ENCODE peak calls at places on chromosomes 2 and 18, in four cellular contexts. W is cardiac fibroblast, L is endothelial cell, I is HepG2. H is an unnamed sample.

GRCh38 chr2:192060161-192060560 is 134.6 kb downstream of the TMEFF2 start:
- DNase-seq in W (no peak), L (no peak), I (no peak), H (no peak)

GRCh38 chr2:38409136-38409903 is 32.2 kb upstream of the ATL2 start:
- DNase-seq in W (no peak), L (no peak), I (no peak), H (no peak)

GRCh38 chr18:78725426-78725825 is 254.2 kb upstream of the SALL3 start:
- DNase-seq in W (no peak), L (no peak), I (no peak), H (no peak)

GRCh38 chr18:13797157-13797611 is 26.8 kb upstream of the MC5R start:
- DNase-seq in W (peak), L (no peak), I (peak), H (no peak)

GRCh38 chr2:173231042-173231441 is 123.6 kb upstream of the CDCA7 start:
- DNase-seq in W (no peak), L (no peak), I (peak), H (no peak)

GRCh38 chr2:9252002-9252357 is 45.4 kb downstream of the ASAP2 start:
- DNase-seq in W (no peak), L (no peak), I (no peak), H (no peak)

GRCh38 chr2:100211517-100211916 is 69.1 kb upstream of the AFF3 start:
- DNase-seq in W (no peak), L (no peak), I (no peak), H (no peak)

GRCh38 chr18:74951165-74951760 is 257.7 kb downstream of the PTGR3 start:
- DNase-seq in W (peak), L (no peak), I (peak), H (no peak)

GRCh38 chr2:188645982-188646381 is 328.2 kb upstream of the COL3A1 start:
- DNase-seq in W (peak), L (no peak), I (no peak), H (no peak)

GRCh38 chr2:84857566-84857965 is 23.3 kb downstream of the TRABD2A start:
- DNase-seq in W (no peak), L (no peak), I (no peak), H (no peak)

GRCh38 chr2:217629347-217629746 is 373.4 kb downstream of the TNS1 start:
- DNase-seq in W (no peak), L (no peak), I (no peak), H (no peak)

GRCh38 chr18:65527879-65528633 is 222.8 kb upstream of the CDH7 start:
- DNase-seq in W (no peak), L (no peak), I (no peak), H (no peak)

GRCh38 chr2:152730591-152731333 is 12.3 kb downstream of the ARL6IP6 start:
- DNase-seq in W (peak), L (no peak), I (no peak), H (no peak)

DNA sequence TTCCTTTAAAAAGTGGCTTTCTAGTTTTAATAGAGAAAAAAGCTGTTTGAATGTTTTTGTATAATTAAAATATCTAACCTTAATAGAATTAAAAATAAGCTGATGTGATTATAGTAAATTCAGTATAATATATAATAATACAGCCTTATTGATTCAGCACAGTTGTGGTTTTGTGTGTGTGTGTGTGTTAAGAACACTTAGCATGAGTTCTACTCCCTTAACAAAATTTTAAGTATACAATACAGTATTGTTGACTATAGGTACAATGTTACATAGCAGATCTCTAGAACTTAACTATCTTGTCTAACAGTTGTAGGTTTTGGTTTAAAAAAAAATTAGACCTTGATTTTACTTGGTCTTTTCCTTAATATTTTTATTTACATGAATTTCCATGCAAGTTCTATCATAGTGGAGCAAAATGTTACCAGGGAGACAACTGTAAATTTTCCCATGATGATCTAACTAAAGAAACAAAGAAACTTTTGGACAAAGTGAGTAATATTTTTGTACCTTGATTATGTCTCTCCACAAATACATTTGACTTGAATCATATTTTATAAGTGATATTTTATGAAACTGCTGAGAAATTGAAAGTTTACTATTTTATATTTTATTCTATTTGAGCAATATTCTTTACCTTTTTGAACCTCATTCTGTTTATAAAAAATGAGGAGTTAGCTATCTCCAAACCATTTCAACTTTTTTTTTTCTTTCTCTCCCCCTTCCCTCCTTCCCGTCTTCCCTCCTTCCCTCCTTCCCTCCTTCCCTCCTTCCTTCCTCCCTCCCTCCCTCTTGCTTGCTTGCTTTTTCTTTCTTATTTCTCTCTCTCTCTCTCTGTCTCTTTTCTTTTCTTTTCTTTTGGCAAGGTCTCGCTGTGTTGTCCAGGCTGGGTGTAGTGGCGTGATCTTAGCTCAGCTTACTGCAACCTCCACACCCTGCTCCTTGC is 46.3 kb downstream of the ZC3H6 start:
- DNase-seq in W (peak), L (no peak), I (no peak), H (no peak)
- TF ChIP-seq CTCF in W (no peak), L (no peak), I (no peak), H (no peak)

DNA sequence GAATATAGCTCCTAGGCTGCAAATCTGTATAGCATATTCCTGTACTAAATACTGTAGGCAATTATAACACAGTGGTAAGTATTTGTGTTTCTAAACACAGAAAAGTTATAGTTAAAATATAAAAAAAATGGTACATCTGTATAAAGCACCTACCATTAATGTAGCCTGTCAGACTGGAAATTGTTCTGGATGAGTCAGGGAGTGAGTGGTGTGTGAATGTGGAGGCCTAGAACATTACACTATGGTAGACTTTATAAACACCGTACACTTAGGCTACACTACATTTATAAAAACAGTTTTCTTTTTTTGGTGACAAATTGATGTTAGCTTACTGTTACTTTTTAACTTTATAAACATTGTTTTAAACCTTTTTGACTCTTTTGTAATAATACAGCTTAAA is 226.3 kb downstream of the CCDC85A start:
- DNase-seq in W (peak), L (no peak), I (no peak), H (no peak)
- TF ChIP-seq CTCF in W (no peak), L (no peak), I (no peak), H (no peak)

GRCh38 chr2:237567276-237568029 is 1.1 kb downstream of the PRLH start:
- DNase-seq in W (no peak), L (no peak), I (no peak), H (no peak)

GRCh38 chr2:237563816-237564215 is 2.6 kb upstream of the PRLH start:
- DNase-seq in W (peak), L (peak), I (no peak), H (no peak)

GRCh38 chr2:237564526-237565131 is 1.7 kb upstream of the PRLH start:
- DNase-seq in W (no peak), L (no peak), I (no peak), H (no peak)

GRCh38 chr2:237566401-237567235 is at the start of gene PRLH:
- DNase-seq in W (no peak), L (no peak), I (no peak), H (no peak)

GRCh38 chr2:237565974-237566373 is 400 bp upstream of the PRLH start:
- DNase-seq in W (no peak), L (no peak), I (no peak), H (no peak)
- TF ChIP-seq CTCF in W (no peak), L (no peak), I (no peak), H (no peak)

GRCh38 chr18:50169149-50169548 is 25.8 kb downstream of the MYO5B start:
- DNase-seq in W (no peak), L (no peak), I (no peak), H (no peak)

GRCh38 chr18:50172367-50172766 is 22.6 kb downstream of the MYO5B start:
- DNase-seq in W (no peak), L (no peak), I (no peak), H (no peak)

DNA sequence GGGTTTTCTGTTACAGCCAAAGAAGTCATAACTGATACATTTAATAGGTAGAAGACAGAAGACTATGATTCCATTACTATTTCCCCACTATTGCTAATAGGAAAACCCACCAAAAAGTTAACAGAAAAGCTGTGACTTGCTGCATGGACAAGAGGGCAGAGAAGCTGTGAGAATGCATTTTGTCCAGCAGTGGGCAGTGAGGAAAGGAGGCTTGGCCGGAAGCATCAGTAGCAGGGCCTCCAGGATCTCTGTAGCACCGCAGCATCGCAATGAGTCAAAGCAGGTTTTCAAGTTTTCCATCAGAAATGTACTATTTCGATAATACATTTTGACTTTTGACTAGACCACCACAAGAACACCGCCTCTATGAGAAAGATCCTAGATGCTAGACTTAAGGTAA is 24.9 kb downstream of the MYO5B start:
- DNase-seq in W (no peak), L (peak), I (no peak), H (no peak)
- TF ChIP-seq CTCF in W (no peak), L (no peak), I (no peak), H (no peak)

H was measured in D721Med.